ENCODE peak calls at places on chromosome 11, in ten cellular contexts. Y is stomach, G is K562, I is Panc1, J is transverse colon, A is GM12892, H is upper lobe of left lung, P is endothelial cell of umbilical vein, L is HL-60, S is prostate gland. K is an unnamed sample.

GRCh38 chr11:66619080-66619554 is 2.7 kb downstream of the RBM14 start:
- DNase-seq in A (no peak), I (no peak), J (no peak), G (no peak), L (peak), Y (no peak), P (peak), H (no peak), S (no peak), K (no peak)

GRCh38 chr11:47453365-47453764 is 4.4 kb upstream of the RAPSN start:
- DNase-seq in S (no peak), L (no peak), J (no peak), A (no peak), Y (no peak), P (no peak), G (no peak), I (no peak), H (no peak), K (no peak)

GRCh38 chr11:110777765-110778164 is 65.5 kb upstream of the ARHGAP20 start:
- DNase-seq in G (no peak), P (peak), L (no peak), A (no peak), J (peak), I (no peak), Y (peak), S (peak), H (peak), K (no peak)

GRCh38 chr11:46918087-46918751 is at the start of gene LRP4:
- DNase-seq in A (peak), Y (peak), H (no peak), G (peak), P (no peak), S (peak), I (no peak), J (peak), L (no peak), K (no peak)

GRCh38 chr11:125408281-125408680 is 87.8 kb downstream of the FEZ1 start:
- DNase-seq in I (no peak), P (no peak), J (no peak), S (peak), G (no peak), Y (no peak), A (no peak), L (no peak), H (no peak), K (no peak)

GRCh38 chr11:20609727-20610707 is 10.6 kb downstream of the SLC6A5 start:
- DNase-seq in J (peak), S (peak), A (peak), Y (peak), P (peak), I (peak), H (peak), L (peak), G (peak), K (peak)

GRCh38 chr11:33635161-33635560 is 65.5 kb downstream of the C11orf91 start:
- DNase-seq in S (no peak), H (peak), L (no peak), P (no peak), G (no peak), I (no peak), Y (no peak), J (no peak), A (no peak), K (no peak)

GRCh38 chr11:66546368-66546965 is at the start of gene ACTN3:
- DNase-seq in A (peak), L (no peak), S (peak), J (peak), Y (no peak), I (no peak), P (no peak), G (peak), H (peak), K (peak)

GRCh38 chr11:47443028-47443700 is 5.8 kb downstream of the RAPSN start:
- DNase-seq in S (no peak), I (no peak), P (no peak), A (no peak), J (no peak), L (peak), G (no peak), H (no peak), Y (no peak), K (no peak)

GRCh38 chr11:70552167-70552435 is 153.8 kb downstream of the CTTN start:
- DNase-seq in G (no peak), H (no peak), P (no peak), L (no peak), I (no peak), J (no peak), A (no peak), Y (no peak), S (no peak), K (no peak)

GRCh38 chr11:28110108-28110838 is 2.1 kb downstream of the METTL15 start:
- DNase-seq in J (peak), A (no peak), I (peak), S (peak), L (peak), G (peak), P (peak), H (peak), Y (peak), K (peak)
- TF ChIP-seq POLR2AphosphoS5 in J (peak), A (peak), I (peak), S (peak), L (peak), G (peak), P (peak), H (peak), Y (peak), K (peak)

DNA sequence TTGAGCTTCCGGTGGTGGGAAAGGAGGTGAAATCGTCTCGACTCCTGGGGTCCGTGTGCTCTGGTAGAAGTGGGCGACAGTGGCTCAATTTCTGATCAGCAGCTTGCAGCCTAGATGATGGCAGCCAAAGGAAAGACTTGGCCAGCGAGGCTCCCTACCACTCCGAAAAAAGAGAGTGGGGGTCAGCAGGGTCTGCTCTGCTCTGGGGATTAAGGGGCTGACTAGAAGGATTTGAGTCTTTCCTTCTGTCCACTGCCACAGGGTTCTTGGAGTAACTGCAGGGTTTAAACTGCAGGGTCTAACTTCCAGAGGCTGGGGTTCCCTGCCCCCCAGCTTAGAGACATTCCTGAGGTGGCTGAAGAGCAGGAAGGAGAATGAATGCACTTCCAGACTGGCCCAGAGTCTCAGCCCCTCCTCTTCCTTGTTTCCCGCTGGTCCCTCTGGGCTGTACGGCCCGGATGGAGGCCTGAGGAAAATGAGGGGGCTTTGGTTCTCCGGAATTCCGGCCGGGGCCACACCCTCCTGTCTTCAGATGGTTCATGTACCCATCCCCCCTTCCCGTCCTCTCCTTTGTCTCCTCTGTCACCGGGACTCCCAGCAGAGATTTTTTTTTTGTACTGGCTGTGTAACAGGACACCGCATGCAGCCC is 907 bp downstream of the SERPINH1 start:
- DNase-seq in H (peak), I (no peak), A (no peak), Y (no peak), P (peak), J (peak), L (no peak), G (peak), S (peak), K (no peak)
- TF ChIP-seq POLR2AphosphoS5 in H (peak), I (no peak), A (no peak), Y (no peak), P (peak), J (no peak), L (no peak), G (no peak), S (no peak), K (peak)

DNA sequence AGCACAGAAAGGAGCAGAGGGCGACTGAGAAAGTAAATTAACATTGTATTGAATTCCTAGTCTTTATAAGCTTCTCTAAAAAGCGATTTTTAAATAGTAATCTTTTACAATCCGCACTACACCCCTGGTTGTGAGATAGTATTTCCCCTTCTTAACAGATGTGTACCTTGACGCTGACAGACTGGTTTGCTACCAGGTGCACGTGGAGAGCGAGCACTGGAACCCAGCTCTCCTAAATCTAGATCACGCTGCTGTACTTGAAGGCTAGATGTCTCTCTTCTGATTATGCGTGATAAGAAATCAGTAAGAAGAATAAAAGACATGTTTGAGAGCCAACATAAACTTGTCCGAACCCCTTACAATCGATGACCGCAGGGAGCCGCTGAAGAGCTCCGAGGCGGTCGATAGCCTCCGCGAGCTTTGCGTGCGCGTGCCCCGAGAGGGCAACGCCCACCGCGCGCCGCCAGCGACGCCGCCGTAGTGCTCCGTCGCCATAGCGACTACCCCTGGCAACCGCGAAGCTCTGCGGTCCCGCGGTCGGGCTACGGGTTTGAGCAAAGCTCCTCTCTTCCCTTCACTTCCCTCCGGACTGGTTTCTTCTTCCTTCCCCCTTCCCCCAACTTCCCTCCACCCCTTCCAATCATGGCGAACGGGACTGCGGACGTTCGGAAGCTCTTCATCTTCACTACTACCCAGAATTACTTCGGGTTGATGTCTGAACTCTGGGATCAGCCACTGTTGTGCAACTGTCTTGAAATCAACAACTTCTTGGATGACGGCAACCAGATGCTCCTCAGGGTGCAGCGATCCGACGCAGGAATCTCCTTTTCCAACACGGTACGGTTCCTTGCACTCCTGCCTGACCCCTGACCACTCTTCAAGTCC is at the start of gene DYNC2H1:
- DNase-seq in A (peak), S (peak), I (peak), Y (peak), P (peak), H (peak), G (peak), L (peak), J (peak), K (peak)
- TF ChIP-seq POLR2AphosphoS5 in A (no peak), S (peak), I (peak), Y (no peak), P (peak), H (no peak), G (no peak), L (peak), J (peak), K (no peak)

GRCh38 chr11:75347781-75348613 is 3.5 kb downstream of the ARRB1 start:
- DNase-seq in H (no peak), I (no peak), A (no peak), L (no peak), J (no peak), S (no peak), G (peak), Y (no peak), P (peak), K (peak)
- TF ChIP-seq POLR2AphosphoS5 in H (peak), I (no peak), A (no peak), L (no peak), J (peak), S (peak), G (no peak), Y (no peak), P (peak), K (no peak)

GRCh38 chr11:10365045-10365444 is 60.2 kb downstream of the ADM start:
- DNase-seq in I (no peak), G (no peak), Y (no peak), S (no peak), L (no peak), J (no peak), P (no peak), H (no peak), A (no peak), K (no peak)
- TF ChIP-seq POLR2AphosphoS5 in I (no peak), G (no peak), Y (no peak), S (no peak), L (no peak), J (no peak), P (no peak), H (no peak), A (no peak), K (no peak)

GRCh38 chr11:35138949-35139881 is at the start of gene CD44:
- DNase-seq in A (peak), G (peak), I (no peak), Y (peak), J (peak), S (peak), P (peak), H (peak), L (peak), K (no peak)
- TF ChIP-seq POLR2AphosphoS5 in A (peak), G (no peak), I (peak), Y (peak), J (peak), S (peak), P (peak), H (peak), L (peak), K (no peak)

GRCh38 chr11:63838682-63839507 is at the start of gene MARK2:
- DNase-seq in I (peak), Y (peak), L (peak), A (peak), P (peak), J (peak), G (peak), H (peak), S (peak), K (peak)

GRCh38 chr11:63840356-63841060 is 1.6 kb downstream of the MARK2 start:
- DNase-seq in I (no peak), G (no peak), P (peak), A (no peak), L (peak), H (no peak), S (no peak), J (no peak), Y (no peak), K (no peak)

GRCh38 chr11:63838150-63838681 is 694 bp upstream of the MARK2 start:
- DNase-seq in H (no peak), A (no peak), Y (no peak), G (no peak), S (no peak), P (no peak), J (peak), L (no peak), I (no peak), K (no peak)

GRCh38 chr11:63841554-63841953 is 2.6 kb downstream of the MARK2 start:
- DNase-seq in S (peak), Y (no peak), H (peak), L (no peak), I (no peak), A (no peak), J (no peak), P (peak), G (no peak), K (no peak)

GRCh38 chr11:63839508-63840355 is 822 bp downstream of the MARK2 start:
- DNase-seq in P (peak), S (peak), G (peak), L (peak), Y (peak), A (no peak), J (peak), I (no peak), H (peak), K (no peak)
- TF ChIP-seq POLR2AphosphoS5 in P (no peak), S (peak), G (no peak), L (no peak), Y (no peak), A (no peak), J (no peak), I (no peak), H (no peak), K (no peak)

GRCh38 chr11:123510579-123510905 is 80.5 kb downstream of the GRAMD1B start:
- DNase-seq in S (no peak), L (no peak), G (no peak), Y (no peak), A (no peak), I (no peak), J (no peak), P (no peak), H (no peak), K (no peak)

GRCh38 chr11:123511037-123511870 is 81.2 kb downstream of the GRAMD1B start:
- DNase-seq in H (peak), A (peak), G (peak), S (peak), P (peak), J (peak), I (peak), L (peak), Y (peak), K (peak)

GRCh38 chr11:123505546-123506299 is 75.7 kb downstream of the GRAMD1B start:
- DNase-seq in I (no peak), G (no peak), J (no peak), L (no peak), H (no peak), A (no peak), P (no peak), Y (no peak), S (no peak), K (no peak)

GRCh38 chr11:123507043-123507442 is 77.0 kb downstream of the GRAMD1B start:
- DNase-seq in G (no peak), P (no peak), Y (no peak), L (no peak), H (no peak), I (no peak), A (no peak), J (no peak), S (no peak), K (no peak)

GRCh38 chr11:123509737-123510578 is 79.9 kb downstream of the GRAMD1B start:
- DNase-seq in S (no peak), J (no peak), A (no peak), G (no peak), Y (no peak), I (no peak), L (no peak), H (no peak), P (peak), K (no peak)
- TF ChIP-seq POLR2AphosphoS5 in S (no peak), J (no peak), A (no peak), G (no peak), Y (no peak), I (no peak), L (no peak), H (no peak), P (no peak), K (no peak)